ENCODE peak calls at places on chromosomes 16 and 17, in five cellular contexts. X, Q, Z, I and D are unnamed samples.

GRCh38 chr17:47275245-47275984 is 21.8 kb downstream of the ITGB3 start:
- DNase-seq in Z (peak; percentile 48), X (no peak), Q (no peak), I (no peak), D (no peak)

GRCh38 chr17:78532922-78533640 is 44.1 kb downstream of the DNAH17 start:
- DNase-seq in X (no peak), Q (no peak), I (no peak), Z (no peak), D (peak; percentile 45)

GRCh38 chr17:48609754-48610281 is 999 bp downstream of the HOXB7 start:
- DNase-seq in Z (no peak), I (no peak), Q (no peak), X (no peak), D (no peak)

GRCh38 chr16:3836641-3837040 is 43.9 kb downstream of the CREBBP start:
- DNase-seq in Q (no peak), X (no peak), Z (no peak), I (no peak), D (no peak)

GRCh38 chr17:42787266-42787665 is 6.9 kb downstream of the WNK4 start:
- DNase-seq in Z (no peak), X (no peak), Q (no peak), I (no peak), D (no peak)

GRCh38 chr17:39009471-39010085 is 42.4 kb upstream of the FBXO47 start:
- DNase-seq in Q (no peak), X (no peak), Z (no peak), I (no peak), D (no peak)

GRCh38 chr16:84462296-84463210 is 41.9 kb downstream of the MEAK7 start:
- DNase-seq in I (no peak), Z (no peak), X (no peak), Q (no peak), D (no peak)

GRCh38 chr16:1559446-1559975 is 26.0 kb downstream of the TMEM204 start:
- DNase-seq in X (no peak), Z (no peak), Q (no peak), I (peak; percentile 55), D (no peak)

GRCh38 chr17:5838661-5839300 is 231.4 kb upstream of the WSCD1 start:
- DNase-seq in X (no peak), Q (no peak), I (no peak), Z (no peak), D (no peak)

GRCh38 chr16:68528686-68529379 is 10.3 kb upstream of the ZFP90 start:
- DNase-seq in X (peak; percentile 73), Q (peak; percentile 68), Z (peak; percentile 25), I (peak; percentile 91), D (peak; percentile 48)

GRCh38 chr17:27980035-27980434 is 62.4 kb upstream of the NLK start:
- DNase-seq in Z (no peak), X (no peak), Q (no peak), I (no peak), D (peak; percentile 78)

GRCh38 chr17:79476074-79476473 is 134.8 kb downstream of the RBFOX3 start:
- DNase-seq in Q (no peak), Z (no peak), X (no peak), I (no peak), D (no peak)

GRCh38 chr16:397736-398332 is 835 bp downstream of the NME4 start:
- DNase-seq in Q (no peak), I (peak; percentile 45), X (no peak), Z (no peak), D (no peak)

GRCh38 chr16:71479420-71479819 is 9.7 kb downstream of the ZNF19 start:
- DNase-seq in X (no peak), Q (no peak), Z (no peak), I (no peak), D (no peak)